ENCODE peak calls at places on chromosomes 6 and 20, in ten cellular contexts. P is hepatocyte; X is adrenal gland; Y is K562; L is heart left ventricle; B is GM13977; Q is CD8-positive, alpha-beta T cell; C is thyroid gland; F is right lobe of liver; D is IMR-90. G is an unnamed sample.

GRCh38 chr20:17295151-17295726 is 68.4 kb downstream of the PCSK2 start:
- DNase-seq in P (no peak), X (no peak), Y (no peak), L (no peak), B (no peak), Q (no peak), C (peak), F (no peak), D (no peak), G (no peak)

GRCh38 chr6:113825776-113826175 is 31.4 kb upstream of the MARCKS start:
- DNase-seq in P (peak), X (peak), Y (no peak), L (peak), B (no peak), Q (no peak), C (peak), F (peak), D (peak), G (no peak)

GRCh38 chr6:125797120-125797933 is 6.6 kb downstream of the NCOA7 start:
- DNase-seq in P (no peak), X (no peak), Y (no peak), L (no peak), B (no peak), Q (no peak), C (no peak), F (no peak), D (no peak), G (no peak)

GRCh38 chr6:123333000-123333756 is 303.6 kb downstream of the TRDN start:
- DNase-seq in P (no peak), X (no peak), Y (no peak), L (no peak), B (no peak), Q (no peak), C (no peak), F (no peak), D (no peak), G (no peak)

GRCh38 chr6:35371494-35372262 is 29.3 kb downstream of the PPARD start:
- DNase-seq in P (no peak), X (no peak), Y (no peak), L (no peak), B (no peak), Q (no peak), C (no peak), F (peak), D (no peak), G (no peak)

GRCh38 chr6:128494440-128494839 is 26.0 kb downstream of the PTPRK start:
- DNase-seq in P (no peak), X (no peak), Y (no peak), L (no peak), B (no peak), Q (no peak), C (no peak), F (no peak), D (no peak), G (no peak)

GRCh38 chr6:121652726-121653623 is 217.5 kb downstream of the GJA1 start:
- DNase-seq in P (peak), X (peak), Y (no peak), L (no peak), B (no peak), Q (no peak), C (no peak), F (no peak), D (peak), G (no peak)

GRCh38 chr20:53883098-53883762 is 187.2 kb downstream of the BCAS1 start:
- DNase-seq in P (no peak), X (no peak), Y (no peak), L (no peak), B (no peak), Q (no peak), C (no peak), F (no peak), D (peak), G (no peak)

GRCh38 chr6:37502703-37503485 is 3.2 kb upstream of the CCDC167 start:
- DNase-seq in P (no peak), X (no peak), Y (no peak), L (no peak), B (no peak), Q (peak), C (no peak), F (no peak), D (no peak), G (no peak)

GRCh38 chr20:13095013-13095412 is 86.2 kb downstream of the SPTLC3 start:
- DNase-seq in P (no peak), X (no peak), Y (no peak), L (no peak), B (no peak), Q (no peak), C (no peak), F (no peak), D (no peak), G (no peak)

GRCh38 chr20:44133424-44133823 is 53.6 kb downstream of the JPH2 start:
- DNase-seq in P (no peak), X (no peak), Y (no peak), L (no peak), B (no peak), Q (no peak), C (no peak), F (no peak), D (no peak), G (no peak)

GRCh38 chr6:143940011-143940597 is 68.0 kb downstream of the PLAGL1 start:
- DNase-seq in P (peak), X (peak), Y (peak), L (no peak), B (peak), Q (peak), C (peak), F (no peak), D (peak), G (no peak)

GRCh38 chr20:9059931-9060330 is 9.0 kb upstream of the PLCB4 start:
- DNase-seq in P (no peak), X (no peak), Y (no peak), L (no peak), B (no peak), Q (no peak), C (no peak), F (no peak), D (peak), G (no peak)

GRCh38 chr6:128239898-128240509 is 280.4 kb downstream of the PTPRK start:
- DNase-seq in P (no peak), X (no peak), Y (no peak), L (no peak), B (no peak), Q (no peak), C (no peak), F (no peak), D (no peak), G (no peak)

GRCh38 chr20:11387189-11387754 is 530.4 kb upstream of the BTBD3 start:
- DNase-seq in P (no peak), X (no peak), Y (no peak), L (no peak), B (no peak), Q (no peak), C (no peak), F (no peak), D (peak), G (no peak)

GRCh38 chr6:41674231-41675000 is 36.1 kb downstream of the MDFI start:
- DNase-seq in P (no peak), X (no peak), Y (no peak), L (no peak), B (no peak), Q (no peak), C (no peak), F (no peak), D (no peak), G (no peak)

GRCh38 chr6:132498638-132499037 is 14.3 kb downstream of the STX7 start:
- DNase-seq in P (no peak), X (no peak), Y (no peak), L (no peak), B (no peak), Q (no peak), C (no peak), F (no peak), D (no peak), G (no peak)

GRCh38 chr6:36998723-36999466 is 6.6 kb upstream of the FGD2 start:
- DNase-seq in P (no peak), X (no peak), Y (no peak), L (no peak), B (no peak), Q (no peak), C (peak), F (no peak), D (no peak), G (no peak)

GRCh38 chr6:168537485-168537884 is 96.5 kb downstream of the SMOC2 start:
- DNase-seq in P (no peak), X (no peak), Y (no peak), L (no peak), B (no peak), Q (no peak), C (no peak), F (no peak), D (no peak), G (no peak)

GRCh38 chr20:219290-220115 is 7.6 kb upstream of the DEFB129 start:
- DNase-seq in P (peak), X (no peak), Y (peak), L (no peak), B (peak), Q (no peak), C (peak), F (no peak), D (peak), G (no peak)

GRCh38 chr6:142474446-142475289 is 172.9 kb downstream of the ADGRG6 start:
- DNase-seq in P (peak), X (peak), Y (peak), L (no peak), B (peak), Q (no peak), C (peak), F (no peak), D (peak), G (peak)

GRCh38 chr6:137958809-137959565 is 91.9 kb downstream of the TNFAIP3 start:
- DNase-seq in P (no peak), X (no peak), Y (no peak), L (no peak), B (no peak), Q (no peak), C (no peak), F (no peak), D (no peak), G (no peak)

GRCh38 chr20:41693136-41693979 is 75.2 kb upstream of the CHD6 start:
- DNase-seq in P (peak), X (peak), Y (peak), L (peak), B (peak), Q (peak), C (peak), F (peak), D (peak), G (peak)
- TF ChIP-seq CTCF in P (peak), X (peak), Y (no peak), L (peak), B (peak), Q (peak), C (peak), F (peak), D (peak), G (peak)

DNA sequence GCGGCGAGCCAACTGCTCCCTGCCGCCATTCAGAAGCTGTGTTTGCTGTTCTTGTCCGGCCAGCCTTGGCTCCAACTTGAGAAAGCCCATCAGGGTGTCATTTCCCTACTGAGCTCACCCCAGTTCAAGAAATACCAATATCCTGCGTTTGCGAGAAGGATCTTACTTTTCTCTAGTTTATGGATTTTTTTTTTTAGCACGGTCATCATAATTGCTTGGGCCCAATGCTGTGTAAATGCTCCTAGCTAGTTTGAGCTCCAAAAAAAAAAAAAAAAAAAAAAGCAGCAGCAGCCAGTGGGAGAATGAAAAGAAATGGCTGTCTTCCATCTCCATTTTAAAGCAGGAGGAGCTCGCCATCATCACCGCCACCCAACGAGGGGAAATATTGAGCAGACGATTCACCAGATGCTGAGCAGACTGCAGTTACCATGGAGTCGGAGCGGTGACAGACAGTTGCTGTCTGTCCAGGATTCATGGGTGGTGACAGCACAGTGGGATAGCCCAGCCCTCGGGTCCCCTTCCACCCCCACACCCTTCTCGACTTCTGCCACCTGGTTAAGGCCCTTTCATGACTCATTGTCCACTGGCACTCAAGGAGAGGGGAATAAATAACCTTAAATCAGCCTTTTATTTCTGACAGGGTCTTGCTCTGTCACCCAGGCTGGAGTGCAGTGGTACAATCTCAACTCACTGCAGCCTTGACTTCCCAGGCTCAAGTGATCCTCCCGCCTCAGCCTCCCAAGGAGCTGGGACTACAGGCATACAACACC is 132.4 kb upstream of the SNX9 start:
- DNase-seq in P (no peak), X (no peak), Y (no peak), L (no peak), B (no peak), Q (no peak), C (no peak), F (no peak), D (no peak), G (no peak)
- TF ChIP-seq CTCF in P (no peak), X (no peak), Y (no peak), L (no peak), B (no peak), Q (no peak), C (no peak), F (no peak), D (no peak), G (no peak)

GRCh38 chr6:157774153-157775135 is 48.6 kb upstream of the SNX9 start:
- DNase-seq in P (peak), X (no peak), Y (peak), L (no peak), B (peak), Q (no peak), C (peak), F (no peak), D (no peak), G (no peak)

GRCh38 chr6:157775376-157775775 is 47.7 kb upstream of the SNX9 start:
- DNase-seq in P (no peak), X (no peak), Y (no peak), L (no peak), B (no peak), Q (no peak), C (no peak), F (no peak), D (no peak), G (no peak)

GRCh38 chr6:157777344-157777743 is 45.7 kb upstream of the SNX9 start:
- DNase-seq in P (no peak), X (no peak), Y (no peak), L (no peak), B (no peak), Q (no peak), C (no peak), F (no peak), D (no peak), G (no peak)

GRCh38 chr6:157778719-157779118 is 44.3 kb upstream of the SNX9 start:
- DNase-seq in P (no peak), X (no peak), Y (no peak), L (no peak), B (no peak), Q (no peak), C (no peak), F (no peak), D (no peak), G (no peak)

DNA sequence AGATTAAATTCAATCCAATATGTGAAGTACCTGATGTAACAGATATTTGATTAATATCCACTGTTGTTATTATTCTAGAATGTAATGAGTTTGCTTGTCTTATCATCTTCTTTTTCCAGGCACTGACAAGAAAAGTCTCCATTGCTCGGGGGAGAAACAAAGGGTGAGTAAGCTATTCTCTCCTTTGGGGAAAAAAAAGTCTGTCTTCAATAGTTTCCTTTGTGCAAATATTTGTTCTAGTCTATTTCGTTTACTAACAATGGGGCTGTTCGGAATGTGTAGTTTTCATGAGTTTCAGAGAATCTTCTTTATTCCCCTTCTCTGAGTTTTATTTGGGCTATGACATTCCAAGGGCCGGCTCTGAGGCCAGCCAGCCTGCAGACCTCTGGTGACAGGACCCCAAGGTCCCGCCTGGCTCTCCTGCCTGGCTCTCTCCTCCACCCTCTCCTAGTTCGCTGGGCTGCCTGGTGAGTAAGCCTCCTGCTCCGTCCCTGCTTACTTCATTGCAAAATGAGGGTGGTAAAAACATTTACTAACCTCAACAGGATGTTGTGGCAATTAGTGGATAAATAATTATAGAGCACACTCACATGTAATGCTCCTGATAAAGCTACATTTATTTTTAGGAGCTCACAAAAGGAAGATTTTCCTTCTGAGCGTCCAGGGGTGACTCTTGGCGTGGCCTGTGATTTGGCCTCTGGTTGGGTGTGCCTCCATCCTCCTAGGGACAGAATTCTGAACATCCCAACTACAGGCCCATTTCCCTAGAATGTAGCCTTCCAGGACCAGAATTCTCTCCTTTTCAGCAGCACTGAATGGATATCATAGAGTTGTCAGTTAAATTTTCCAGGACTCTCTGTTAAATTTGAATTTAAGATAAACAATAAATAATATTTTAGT is 43.1 kb upstream of the SNX9 start:
- DNase-seq in P (no peak), X (no peak), Y (no peak), L (no peak), B (no peak), Q (no peak), C (no peak), F (no peak), D (peak), G (no peak)
- TF ChIP-seq CTCF in P (no peak), X (no peak), Y (no peak), L (no peak), B (no peak), Q (no peak), C (no peak), F (no peak), D (no peak), G (no peak)

GRCh38 chr6:87066449-87067288 is 28.2 kb downstream of the CGA start:
- DNase-seq in P (peak), X (peak), Y (peak), L (peak), B (peak), Q (no peak), C (peak), F (peak), D (peak), G (no peak)
- TF ChIP-seq CTCF in P (peak), X (peak), Y (peak), L (peak), B (peak), Q (peak), C (peak), F (peak), D (peak), G (peak)

GRCh38 chr20:62804021-62804631 is 509 bp upstream of the OGFR start:
- DNase-seq in P (no peak), X (no peak), Y (peak), L (no peak), B (no peak), Q (peak), C (no peak), F (no peak), D (no peak), G (no peak)
- TF ChIP-seq CTCF in P (no peak), X (no peak), Y (no peak), L (no peak), B (peak), Q (peak), C (no peak), F (no peak), D (no peak), G (no peak)

GRCh38 chr20:35985789-35986188 is 17.4 kb downstream of the CNBD2 start:
- DNase-seq in P (no peak), X (no peak), Y (no peak), L (no peak), B (no peak), Q (no peak), C (no peak), F (no peak), D (no peak), G (no peak)

GRCh38 chr20:35992713-35993335 is 24.4 kb downstream of the CNBD2 start:
- DNase-seq in P (peak), X (peak), Y (peak), L (peak), B (peak), Q (no peak), C (peak), F (peak), D (peak), G (no peak)

GRCh38 chr20:35994994-35995453 is 26.6 kb downstream of the CNBD2 start:
- DNase-seq in P (peak), X (peak), Y (peak), L (peak), B (peak), Q (peak), C (peak), F (peak), D (peak), G (peak)

GRCh38 chr20:35988910-35989463 is 20.6 kb downstream of the CNBD2 start:
- DNase-seq in P (no peak), X (no peak), Y (peak), L (no peak), B (no peak), Q (no peak), C (no peak), F (no peak), D (no peak), G (no peak)

DNA sequence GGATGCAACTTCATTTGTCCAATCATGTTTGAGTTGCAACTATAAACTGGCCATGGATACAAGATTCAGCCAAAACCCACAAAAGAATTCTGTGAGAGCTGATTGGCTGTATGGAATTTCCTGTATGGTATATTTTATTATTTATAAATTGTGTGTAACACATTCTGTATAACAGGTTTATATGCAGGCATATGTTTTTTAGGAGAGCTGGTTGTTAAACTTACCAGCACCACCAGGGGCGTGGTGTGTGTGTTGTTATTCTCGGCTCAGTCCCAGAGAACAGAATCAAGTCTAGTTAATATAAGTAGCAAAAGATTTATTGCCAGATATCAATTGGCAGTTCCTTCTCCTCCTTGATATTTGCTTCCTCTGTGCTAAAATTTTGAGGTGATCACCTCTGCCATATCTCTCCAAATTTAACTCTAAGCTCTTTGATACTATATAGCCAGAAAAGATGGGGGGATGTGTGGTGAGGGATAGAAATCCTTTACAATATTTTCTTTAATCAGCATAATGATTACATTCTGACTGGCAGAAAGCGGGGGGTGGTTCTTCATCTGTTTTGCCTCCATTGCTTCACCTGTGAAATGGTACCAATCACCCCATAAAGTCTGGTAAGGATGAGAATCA is 22.9 kb downstream of the CNBD2 start:
- DNase-seq in P (peak), X (no peak), Y (peak), L (no peak), B (no peak), Q (no peak), C (peak), F (no peak), D (peak), G (no peak)
- TF ChIP-seq CTCF in P (peak), X (peak), Y (peak), L (no peak), B (peak), Q (peak), C (peak), F (peak), D (peak), G (peak)

GRCh38 chr20:49115565-49115964 is 69.5 kb downstream of the CSE1L start:
- DNase-seq in P (no peak), X (no peak), Y (no peak), L (no peak), B (no peak), Q (no peak), C (no peak), F (no peak), D (peak), G (no peak)
- TF ChIP-seq CTCF in P (no peak), X (no peak), Y (no peak), L (no peak), B (no peak), Q (no peak), C (no peak), F (no peak), D (peak), G (no peak)

G was measured in progenitor cell of endocrine pancreas.